ENCODE peak calls at places on chromosome 18, in ten cellular contexts. K, P, N, D, U, M, A, J, O and R are unnamed samples.

GRCh38 chr18:75915941-75916640 is 488.6 kb upstream of the SMIM21 start:
- DNase-seq in A (no peak), K (no peak), J (no peak), U (no peak), M (peak; percentile 10), P (peak; percentile 26), O (no peak), D (peak; percentile 48), N (no peak), R (peak; percentile 98)

GRCh38 chr18:65990944-65991708 is 240.3 kb downstream of the CDH7 start:
- DNase-seq in J (no peak), M (no peak), N (no peak), P (no peak), D (no peak), U (no peak), A (no peak), O (no peak), K (no peak), R (no peak)

GRCh38 chr18:62480927-62481326 is 41.9 kb upstream of the ZCCHC2 start:
- DNase-seq in K (no peak), D (no peak), A (no peak), J (no peak), U (no peak), M (no peak), P (no peak), O (no peak), N (no peak), R (no peak)

GRCh38 chr18:75422341-75422910 is 5.1 kb downstream of the SMIM21 start:
- DNase-seq in M (no peak), A (no peak), N (no peak), P (no peak), K (no peak), O (peak; percentile 6), U (no peak), D (no peak), J (no peak), R (no peak)

GRCh38 chr18:8988262-8988871 is 114.1 kb upstream of the NDUFV2 start:
- DNase-seq in O (peak; percentile 88), K (peak; percentile 42), D (peak; percentile 81), A (no peak), N (peak; percentile 63), U (peak; percentile 36), P (peak; percentile 62), J (peak; percentile 32), M (peak; percentile 70), R (peak; percentile 77)

GRCh38 chr18:50578651-50579050 is 18.8 kb downstream of the MAPK4 start:
- DNase-seq in N (no peak), M (no peak), P (no peak), U (peak; percentile 21), J (no peak), K (no peak), D (no peak), A (no peak), O (no peak), R (no peak)

GRCh38 chr18:54888933-54889332 is 60.7 kb downstream of the RAB27B start:
- DNase-seq in U (no peak), N (no peak), J (no peak), P (no peak), O (peak; percentile 52), D (no peak), K (no peak), A (no peak), M (no peak), R (no peak)

GRCh38 chr18:31680836-31681568 is 3.4 kb downstream of the B4GALT6 start:
- DNase-seq in D (no peak), J (no peak), U (no peak), A (no peak), O (no peak), K (no peak), M (peak; percentile 16), P (no peak), N (no peak), R (no peak)

GRCh38 chr18:11247381-11247970 is 98.1 kb upstream of the PIEZO2 start:
- DNase-seq in J (no peak), M (no peak), O (no peak), U (no peak), D (no peak), A (no peak), K (no peak), N (no peak), P (no peak), R (no peak)

DNA sequence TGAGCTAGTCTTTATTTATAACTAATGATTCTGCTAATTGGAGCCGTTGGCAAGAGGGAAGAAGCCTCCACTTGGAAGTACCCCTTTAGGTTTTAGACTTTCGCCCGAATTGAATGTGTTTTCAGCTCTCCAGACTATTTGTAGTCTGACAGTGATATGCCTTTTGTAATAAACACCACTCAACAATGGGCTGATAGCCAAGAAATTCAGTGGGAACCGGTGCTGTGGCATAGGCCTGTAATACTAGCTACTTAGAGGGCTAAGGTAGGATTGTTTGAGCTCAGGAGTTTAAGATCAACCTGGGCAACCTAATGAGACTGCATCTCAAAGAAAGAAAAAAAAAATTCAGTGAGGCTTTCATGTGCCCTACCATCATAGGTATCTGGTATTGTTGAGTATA is 13.6 kb upstream of the ZSCAN30 start:
- DNase-seq in J (no peak), N (no peak), O (no peak), D (no peak), U (no peak), K (no peak), M (no peak), A (no peak), P (no peak), R (no peak)
- H3K4me3 ChIP-seq in J (no peak overlapping the region), N (no peak overlapping the region), O (peak overlapping the region; percentile 42), D (no peak overlapping the region), U (no peak overlapping the region), K (no peak overlapping the region), M (no peak overlapping the region), A (no peak overlapping the region), P (no peak overlapping the region), R (no peak overlapping the region)

GRCh38 chr18:48207733-48208132 is 201.4 kb downstream of the ZBTB7C start:
- DNase-seq in U (no peak), J (no peak), K (no peak), A (no peak), M (no peak), O (no peak), D (no peak), P (no peak), N (no peak), R (no peak)
- H3K27me3 ChIP-seq in U (no peaks in the 10 kb centered on the region), J (no peaks in the 10 kb centered on the region), K (no peaks in the 10 kb centered on the region), A (no peaks in the 10 kb centered on the region), M (no peaks in the 10 kb centered on the region), O (no peaks in the 10 kb centered on the region), D (no peaks in the 10 kb centered on the region), P (no peaks in the 10 kb centered on the region), N (no peaks in the 10 kb centered on the region), R (no peaks in the 10 kb centered on the region)

GRCh38 chr18:47750889-47751423 is 179.5 kb downstream of the SMAD2 start:
- DNase-seq in K (no peak), D (no peak), U (no peak), M (no peak), O (no peak), P (no peak), A (peak; percentile 47), N (no peak), J (no peak), R (no peak)

GRCh38 chr18:47746615-47747014 is 183.8 kb downstream of the SMAD2 start:
- DNase-seq in N (no peak), A (no peak), K (no peak), O (no peak), D (no peak), M (no peak), J (no peak), U (no peak), P (no peak), R (no peak)

GRCh38 chr18:47747260-47747795 is 183.1 kb downstream of the SMAD2 start:
- DNase-seq in U (no peak), M (no peak), K (no peak), J (no peak), D (no peak), O (no peak), P (no peak), N (no peak), A (peak; percentile 23), R (no peak)

GRCh38 chr18:47748093-47748796 is 182.2 kb downstream of the SMAD2 start:
- DNase-seq in A (peak; percentile 34), U (no peak), O (no peak), N (no peak), M (no peak), J (no peak), K (no peak), P (no peak), D (no peak), R (no peak)

GRCh38 chr18:47749195-47749973 is 181.1 kb downstream of the SMAD2 start:
- DNase-seq in M (peak; percentile 76), K (peak; percentile 81), A (peak; percentile 65), D (peak; percentile 78), N (peak; percentile 52), P (peak; percentile 85), O (peak; percentile 86), U (peak; percentile 53), J (peak; percentile 74), R (peak; percentile 95)
- H3K4me3 ChIP-seq in M (no peak overlapping the region), K (peak overlapping the region; percentile 54), A (peak overlapping the region; percentile 42), D (peak overlapping the region; percentile 54), N (peak overlapping the region; percentile 19), P (no peak overlapping the region), O (peak overlapping the region; percentile 59), U (peak overlapping the region; percentile 45), J (peak overlapping the region; percentile 52), R (peak overlapping the region; percentile 21)

GRCh38 chr18:67875936-67876335 is 359.4 kb upstream of the DSEL start:
- DNase-seq in U (no peak), K (no peak), O (no peak), M (no peak), N (no peak), A (no peak), P (no peak), J (no peak), D (no peak), R (no peak)
- H3K27me3 ChIP-seq in U (no peaks in the 10 kb centered on the region), K (no peaks in the 10 kb centered on the region), O (no peaks in the 10 kb centered on the region), M (no peaks in the 10 kb centered on the region), N (no peaks in the 10 kb centered on the region), A (no peaks in the 10 kb centered on the region), P (no peaks in the 10 kb centered on the region), J (no peaks in the 10 kb centered on the region), D (no peaks in the 10 kb centered on the region), R (no peaks in the 10 kb centered on the region)

GRCh38 chr18:57429607-57430165 is 5.5 kb upstream of the ONECUT2 start:
- DNase-seq in D (no peak), J (no peak), K (no peak), A (no peak), U (no peak), N (no peak), O (no peak), P (no peak), M (no peak), R (no peak)

GRCh38 chr18:57426187-57426586 is 9.0 kb upstream of the ONECUT2 start:
- DNase-seq in O (no peak), A (no peak), K (no peak), D (no peak), P (no peak), J (no peak), U (no peak), N (no peak), M (no peak), R (no peak)

GRCh38 chr18:57427429-57428181 is 7.6 kb upstream of the ONECUT2 start:
- DNase-seq in M (no peak), O (no peak), U (no peak), K (no peak), A (no peak), P (no peak), N (no peak), J (no peak), D (no peak), R (peak; percentile 87)

GRCh38 chr18:57430166-57430958 is 4.8 kb upstream of the ONECUT2 start:
- DNase-seq in M (no peak), U (no peak), D (peak; percentile 61), P (no peak), A (no peak), K (no peak), J (no peak), N (no peak), O (no peak), R (peak; percentile 76)

GRCh38 chr18:57428221-57429150 is 6.7 kb upstream of the ONECUT2 start:
- DNase-seq in K (no peak), P (no peak), J (no peak), M (no peak), U (no peak), N (no peak), A (no peak), D (no peak), O (no peak), R (peak; percentile 84)
- H3K4me3 ChIP-seq in K (peak overlapping the region; percentile 44), P (no peak overlapping the region), J (peak overlapping the region; percentile 58), M (no peak overlapping the region), U (no peak overlapping the region), N (no peak overlapping the region), A (peak overlapping the region; percentile 36), D (no peak overlapping the region), O (no peak overlapping the region), R (peak overlapping the region; percentile 55)